ENCODE peak calls at places on chromosomes 11 and 22, in five cellular contexts. X is SW480, G is posterior vena cava, S is NCI-H1417, Z is Calu3. Y is an unnamed sample.

GRCh38 chr11:13215157-13215556 is 62.4 kb upstream of the BMAL1 start:
- DNase-seq in X (peak; percentile 66), S (no peak), Z (no peak), G (no peak), Y (no peak)

GRCh38 chr22:23227380-23227779 is 47.1 kb downstream of the BCR start:
- DNase-seq in S (no peak), X (no peak), Z (no peak), G (no peak), Y (no peak)

GRCh38 chr11:77073328-77074001 is 6.7 kb downstream of the CAPN5 start:
- DNase-seq in Z (peak; percentile 73), G (peak; percentile 95), S (no peak), X (no peak), Y (peak; percentile 99)

GRCh38 chr22:31605851-31606585 is 56.0 kb downstream of the PISD start:
- DNase-seq in S (no peak), Z (no peak), G (peak; percentile 22), X (no peak), Y (no peak)

GRCh38 chr11:125990244-125990643 is 44.4 kb downstream of the VSIG10L2 start:
- DNase-seq in G (no peak), Z (no peak), X (no peak), S (peak; percentile 29), Y (peak; percentile 78)

GRCh38 chr11:112345708-112346107 is 85.0 kb upstream of the PLET1 start:
- DNase-seq in Z (no peak), S (peak; percentile 19), X (peak; percentile 25), G (no peak), Y (no peak)

GRCh38 chr11:1758611-1759150 is 5.0 kb downstream of the CTSD start:
- DNase-seq in G (no peak), X (no peak), Z (no peak), S (no peak), Y (peak; percentile 78)

GRCh38 chr11:115148691-115149090 is 355.5 kb downstream of the CADM1 start:
- DNase-seq in G (no peak), X (no peak), Z (no peak), S (no peak), Y (no peak)

GRCh38 chr11:2315395-2316168 is 13.8 kb downstream of the TSPAN32 start:
- DNase-seq in G (no peak), S (no peak), Z (no peak), X (no peak), Y (peak; percentile 68)

GRCh38 chr11:11959601-11960000 is 48.8 kb downstream of the DKK3 start:
- DNase-seq in S (no peak), X (no peak), Z (no peak), G (no peak), Y (no peak)

GRCh38 chr11:47986742-47987141 is 6.4 kb downstream of the PTPRJ start:
- DNase-seq in X (peak; percentile 71), Z (peak; percentile 55), G (no peak), S (no peak), Y (no peak)

GRCh38 chr11:10916674-10917073 is 58.8 kb upstream of the ZBED5 start:
- DNase-seq in G (no peak), Z (no peak), S (no peak), X (no peak), Y (no peak)

GRCh38 chr11:69359735-69360470 is 65.9 kb downstream of the MYEOV start:
- DNase-seq in G (no peak), S (no peak), Z (no peak), X (no peak), Y (no peak)

GRCh38 chr11:125433454-125434121 is 62.5 kb downstream of the FEZ1 start:
- DNase-seq in X (peak; percentile 66), S (peak; percentile 68), Z (peak; percentile 23), G (no peak), Y (peak; percentile 95)

GRCh38 chr11:8759634-8760033 is 77.0 kb downstream of the RPL27A start:
- DNase-seq in G (no peak), Z (no peak), S (no peak), X (no peak), Y (no peak)

GRCh38 chr11:11057472-11057854 is 199.6 kb upstream of the ZBED5 start:
- DNase-seq in G (no peak), Z (no peak), X (no peak), S (no peak), Y (no peak)

GRCh38 chr11:29352273-29352672 is 664.6 kb downstream of the KCNA4 start:
- DNase-seq in Z (no peak), X (no peak), S (no peak), G (no peak), Y (no peak)

GRCh38 chr11:98729118-98729517 is 291.6 kb upstream of the CNTN5 start:
- DNase-seq in Z (no peak), X (no peak), S (no peak), G (no peak), Y (no peak)

GRCh38 chr11:67373916-67374570 is 645 bp upstream of the CLCF1 start:
- DNase-seq in X (peak; percentile 94), Z (peak; percentile 96), G (peak; percentile 96), S (peak; percentile 25), Y (peak; percentile 99)

GRCh38 chr22:47781024-47781423 is 1018.6 kb downstream of the TBC1D22A start:
- DNase-seq in Z (no peak), G (no peak), S (no peak), X (no peak), Y (no peak)

GRCh38 chr22:50184541-50185383 is 951 bp upstream of the TRABD start:
- DNase-seq in S (no peak), Z (no peak), X (no peak), G (no peak), Y (no peak)

GRCh38 chr22:42300286-42301071 is 30.0 kb upstream of the TCF20 start:
- DNase-seq in X (peak; percentile 86), G (no peak), Z (peak; percentile 41), S (no peak), Y (no peak)

GRCh38 chr22:30485362-30485988 is 13.7 kb upstream of the SEC14L3 start:
- DNase-seq in G (peak; percentile 87), X (peak; percentile 49), Z (peak; percentile 78), S (peak; percentile 46), Y (peak; percentile 97)

GRCh38 chr22:38802671-38803121 is 8.8 kb upstream of the DNAL4 start:
- DNase-seq in X (peak; percentile 29), Z (peak; percentile 64), S (peak; percentile 0), G (peak; percentile 83), Y (peak; percentile 96)

GRCh38 chr22:42811510-42811909 is 45.6 kb downstream of the ARFGAP3 start:
- DNase-seq in X (no peak), S (peak; percentile 56), Z (no peak), G (no peak), Y (peak; percentile 37)

Y was measured in osteoblast.